ENCODE peak calls at places on chromosomes 5 and 9, in nine cellular contexts. M is HepG2, T is left ventricle myocardium inferior, W is tibial nerve, P is transverse colon, U is lower lobe of right lung, V is cardiac muscle cell, Z is SK-N-SH, R is astrocyte. C is an unnamed sample. For H3K4me1, the result is how much of the 10 kb centered on the place peaks cover.

GRCh38 chr9:130453487-130453886 is 8.7 kb downstream of the ASS1 start:
- DNase-seq in M (peak), V (peak), W (no peak), P (peak), T (peak), U (no peak), Z (peak), R (peak), C (no peak)

GRCh38 chr5:38719916-38720315 is 125.9 kb upstream of the OSMR start:
- DNase-seq in W (no peak), M (no peak), V (peak), U (no peak), T (no peak), Z (no peak), P (no peak), R (peak), C (no peak)

GRCh38 chr5:112824197-112824596 is 36.9 kb upstream of the SRP19 start:
- DNase-seq in R (no peak), Z (no peak), U (no peak), T (no peak), W (no peak), P (no peak), V (no peak), M (no peak), C (no peak)

GRCh38 chr9:91036826-91037510 is 235.3 kb downstream of the SYK start:
- DNase-seq in U (peak), V (peak), P (peak), R (peak), W (peak), M (peak), Z (peak), T (peak), C (peak)

GRCh38 chr9:36949470-36949869 is 84.6 kb downstream of the PAX5 start:
- DNase-seq in M (no peak), Z (no peak), P (no peak), W (no peak), T (no peak), R (no peak), U (no peak), V (no peak), C (no peak)

GRCh38 chr9:134025606-134026541 is 593 bp downstream of the BRD3OS start:
- DNase-seq in M (peak), R (peak), V (peak), U (peak), T (peak), Z (peak), P (peak), W (no peak), C (peak)

GRCh38 chr5:121979691-121980090 is 17.9 kb downstream of the SRFBP1 start:
- DNase-seq in M (no peak), Z (no peak), R (no peak), T (no peak), V (no peak), W (no peak), U (no peak), P (no peak), C (no peak)

GRCh38 chr5:172548981-172549707 is 91.9 kb upstream of the NEURL1B start:
- DNase-seq in T (no peak), Z (no peak), R (no peak), V (no peak), M (no peak), P (no peak), W (no peak), U (no peak), C (no peak)

GRCh38 chr5:152622628-152623027 is 217.5 kb upstream of the NMUR2 start:
- DNase-seq in M (no peak), P (no peak), U (no peak), W (no peak), R (no peak), Z (no peak), V (no peak), T (peak), C (no peak)

GRCh38 chr9:36471359-36471758 is 71.3 kb upstream of the RNF38 start:
- DNase-seq in R (no peak), U (no peak), M (no peak), T (no peak), P (no peak), W (no peak), Z (no peak), V (no peak), C (no peak)

GRCh38 chr9:99015890-99016289 is 72.2 kb downstream of the COL15A1 start:
- DNase-seq in P (no peak), W (no peak), T (no peak), V (no peak), R (no peak), M (no peak), Z (no peak), U (no peak), C (no peak)

GRCh38 chr9:122226142-122226757 is 2.5 kb downstream of the LHX6 start:
- DNase-seq in T (no peak), R (no peak), W (no peak), U (no peak), P (no peak), M (no peak), Z (peak), V (no peak), C (no peak)

GRCh38 chr5:132822650-132823480 is 7.6 kb downstream of the SHROOM1 start:
- DNase-seq in U (peak), M (no peak), T (no peak), V (peak), R (peak), P (no peak), Z (no peak), W (no peak), C (no peak)

GRCh38 chr9:110703669-110704068 is 35.1 kb downstream of the MUSK start:
- DNase-seq in R (no peak), T (no peak), Z (no peak), U (no peak), V (no peak), M (no peak), P (no peak), W (no peak), C (no peak)

GRCh38 chr5:170248635-170249227 is 15.9 kb downstream of the C5orf58 start:
- DNase-seq in V (no peak), Z (no peak), T (no peak), W (no peak), U (no peak), R (no peak), P (no peak), M (no peak), C (no peak)

GRCh38 chr9:114559830-114560520 is 27.6 kb upstream of the ATP6V1G1 start:
- DNase-seq in U (no peak), P (no peak), V (no peak), Z (no peak), M (peak), R (no peak), T (no peak), W (no peak), C (no peak)

GRCh38 chr9:112334319-112334828 is 955 bp upstream of the PTBP3 start:
- DNase-seq in T (no peak), U (no peak), V (no peak), M (peak), Z (no peak), R (peak), P (peak), W (no peak), C (no peak)

GRCh38 chr5:157303667-157304327 is 37.9 kb downstream of the CYFIP2 start:
- DNase-seq in V (no peak), P (no peak), U (no peak), W (no peak), Z (no peak), T (peak), R (no peak), M (no peak), C (peak)

GRCh38 chr9:16315720-16316119 is 554.8 kb downstream of the BNC2 start:
- DNase-seq in W (no peak), T (no peak), M (no peak), P (no peak), V (peak), U (no peak), R (peak), Z (no peak), C (no peak)

GRCh38 chr9:84054341-84055010 is 73.9 kb downstream of the RMI1 start:
- DNase-seq in R (no peak), M (peak), W (no peak), Z (no peak), P (no peak), U (no peak), T (no peak), V (no peak), C (no peak)

GRCh38 chr9:117860849-117861248 is 156.6 kb downstream of the TLR4 start:
- DNase-seq in R (no peak), U (no peak), Z (no peak), V (no peak), P (no peak), W (no peak), M (no peak), T (no peak), C (no peak)

GRCh38 chr5:176545388-176545736 is 3.8 kb upstream of the CDHR2 start:
- DNase-seq in M (no peak), T (no peak), W (no peak), U (no peak), V (no peak), R (no peak), Z (no peak), P (no peak), C (no peak)

GRCh38 chr9:123375725-123376132 is 19.7 kb downstream of the CRB2 start:
- DNase-seq in Z (no peak), V (peak), U (no peak), M (peak), T (no peak), W (no peak), R (peak), P (peak), C (no peak)

GRCh38 chr9:69155341-69156030 is 18.6 kb upstream of the TJP2 start:
- DNase-seq in W (no peak), T (no peak), Z (no peak), M (no peak), V (no peak), R (no peak), P (no peak), U (no peak), C (no peak)

GRCh38 chr5:80103375-80103774 is 68.2 kb downstream of the THBS4 start:
- DNase-seq in Z (no peak), U (no peak), V (no peak), W (no peak), P (no peak), T (no peak), R (no peak), M (no peak), C (no peak)

GRCh38 chr9:95336281-95336680 is 18.8 kb upstream of the FANCC start:
- DNase-seq in R (no peak), U (no peak), W (no peak), P (no peak), V (peak), T (no peak), Z (peak), M (peak), C (no peak)

GRCh38 chr9:19232117-19232829 is 1.8 kb downstream of the DENND4C start:
- DNase-seq in M (no peak), R (no peak), P (no peak), U (no peak), Z (no peak), T (no peak), W (no peak), V (no peak), C (no peak)

GRCh38 chr5:63860379-63860778 is 101.9 kb downstream of the HTR1A start:
- DNase-seq in V (no peak), P (no peak), W (no peak), Z (no peak), T (no peak), U (no peak), R (no peak), M (no peak), C (no peak)

GRCh38 chr9:137449931-137450537 is 8.9 kb upstream of the ENTPD8 start:
- DNase-seq in U (peak), Z (no peak), T (no peak), W (no peak), V (no peak), R (no peak), P (peak), M (no peak), C (no peak)

GRCh38 chr9:96050048-96050875 is 174.8 kb downstream of the ERCC6L2 start:
- DNase-seq in W (no peak), U (no peak), V (no peak), R (no peak), M (no peak), P (no peak), Z (no peak), T (no peak), C (no peak)

GRCh38 chr9:122374885-122375420 is 4.1 kb downstream of the PTGS1 start:
- DNase-seq in W (peak), R (peak), V (peak), M (no peak), Z (peak), P (peak), U (peak), T (peak), C (peak)

GRCh38 chr5:114789773-114790402 is 379.8 kb downstream of the TRIM36 start:
- DNase-seq in M (peak), V (peak), W (no peak), T (no peak), Z (peak), P (no peak), U (no peak), R (peak), C (no peak)

GRCh38 chr5:116487045-116487444 is 87.6 kb downstream of the SEMA6A start:
- DNase-seq in U (no peak), T (no peak), R (no peak), P (no peak), Z (no peak), V (no peak), W (no peak), M (no peak), C (no peak)

GRCh38 chr5:35780236-35780635 is 76.5 kb upstream of the IL7R start:
- DNase-seq in U (no peak), P (no peak), W (no peak), R (no peak), V (no peak), Z (no peak), T (no peak), M (no peak), C (no peak)

GRCh38 chr5:52043137-52043536 is 659.9 kb downstream of the ISL1 start:
- DNase-seq in U (no peak), Z (no peak), M (no peak), P (no peak), R (no peak), W (no peak), T (no peak), V (no peak), C (no peak)

GRCh38 chr5:168766038-168766700 is 187.0 kb upstream of the PANK3 start:
- DNase-seq in U (no peak), W (no peak), T (no peak), P (no peak), V (no peak), Z (no peak), R (no peak), M (no peak), C (no peak)

GRCh38 chr5:154756871-154757646 is 1.9 kb downstream of the LARP1 start:
- DNase-seq in U (peak), Z (peak), R (no peak), V (peak), W (peak), T (peak), M (no peak), P (peak), C (peak)

GRCh38 chr5:171433952-171434676 is 14.7 kb downstream of the FGF18 start:
- DNase-seq in R (no peak), U (peak), P (no peak), T (no peak), Z (no peak), M (no peak), V (no peak), W (no peak), C (no peak)

GRCh38 chr5:66989286-66989685 is 207.3 kb downstream of the CD180 start:
- DNase-seq in T (no peak), W (no peak), M (peak), U (no peak), R (peak), Z (no peak), P (no peak), V (peak), C (no peak)

GRCh38 chr5:100518377-100518776 is 16.8 kb upstream of the FAM174A start:
- DNase-seq in U (no peak), R (no peak), P (no peak), V (no peak), M (no peak), T (no peak), W (no peak), Z (no peak), C (no peak)

GRCh38 chr5:100519075-100519474 is 16.1 kb upstream of the FAM174A start:
- DNase-seq in V (no peak), Z (no peak), P (no peak), R (no peak), U (no peak), T (no peak), W (no peak), M (no peak), C (no peak)

GRCh38 chr5:100516285-100516684 is 18.9 kb upstream of the FAM174A start:
- DNase-seq in M (no peak), U (no peak), W (no peak), R (no peak), P (no peak), V (no peak), T (no peak), Z (no peak), C (no peak)

GRCh38 chr5:100517301-100517974 is 17.7 kb upstream of the FAM174A start:
- DNase-seq in W (no peak), U (peak), R (no peak), M (no peak), T (no peak), V (no peak), Z (no peak), P (peak), C (no peak)

GRCh38 chr5:100520348-100520747 is 14.8 kb upstream of the FAM174A start:
- DNase-seq in M (no peak), V (no peak), T (no peak), Z (no peak), R (no peak), U (no peak), W (no peak), P (no peak), C (no peak)
- TF ChIP-seq CTCF in M (peak), V (no peak), T (no peak), Z (peak), R (no peak), U (no peak), W (no peak), P (no peak), C (no peak)

GRCh38 chr5:81850932-81851331 is 100.0 kb upstream of the SSBP2 start:
- DNase-seq in V (no peak), M (no peak), R (no peak), P (no peak), U (no peak), W (no peak), T (no peak), Z (no peak), C (no peak)
- H3K4me1 ChIP-seq in V (half or more), M (under half), R (under half), P (under half), U (under half), W (under half), T (half or more), Z (half or more), C (half or more)

GRCh38 chr5:145697251-145698016 is 137.7 kb downstream of the PRELID2 start:
- DNase-seq in R (peak), U (no peak), W (no peak), T (no peak), P (peak), M (peak), Z (peak), V (peak), C (no peak)
- TF ChIP-seq CTCF in R (peak), U (peak), W (peak), T (peak), P (peak), M (peak), Z (peak), V (peak), C (peak)

GRCh38 chr5:150641006-150641570 is 628 bp downstream of the SYNPO start:
- DNase-seq in T (peak), W (no peak), V (peak), M (peak), U (no peak), Z (no peak), P (no peak), R (peak), C (peak)

GRCh38 chr5:150638488-150639316 is 1.8 kb upstream of the SYNPO start:
- DNase-seq in R (no peak), T (no peak), M (no peak), U (no peak), V (no peak), P (no peak), Z (no peak), W (no peak), C (no peak)

GRCh38 chr5:150639317-150639738 is 1.1 kb upstream of the SYNPO start:
- DNase-seq in R (no peak), M (no peak), T (no peak), P (no peak), W (no peak), U (no peak), Z (no peak), V (no peak), C (no peak)

GRCh38 chr5:150640311-150641005 is at the start of gene SYNPO:
- DNase-seq in V (peak), P (no peak), R (peak), W (peak), T (peak), Z (peak), U (no peak), M (peak), C (peak)

DNA sequence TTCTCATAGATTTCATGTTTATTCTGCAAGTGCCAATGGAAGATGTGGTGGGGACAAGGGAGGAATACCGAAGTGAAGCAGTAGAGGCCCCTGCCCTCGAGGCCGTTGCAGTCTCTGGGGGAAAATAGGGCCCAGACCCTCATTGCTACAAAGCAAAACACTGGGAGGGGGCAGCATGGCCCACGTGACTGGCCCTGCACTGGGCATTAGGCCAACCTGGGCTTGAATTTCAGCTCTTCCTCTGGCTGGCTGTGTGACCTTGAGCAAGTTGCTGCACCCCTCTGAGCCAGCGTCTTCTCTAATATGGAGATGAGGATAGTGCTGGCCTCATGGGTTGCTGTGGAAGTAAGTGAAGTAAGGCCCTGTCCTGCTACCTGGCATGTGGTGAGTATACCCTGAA is 709 bp upstream of the SYNPO start:
- DNase-seq in Z (no peak), M (no peak), V (peak), W (no peak), U (no peak), P (no peak), R (no peak), T (no peak), C (no peak)
- H3K4me1 ChIP-seq in Z (half or more), M (half or more), V (under half), W (under half), U (half or more), P (under half), R (half or more), T (half or more), C (half or more)

GRCh38 chr5:53438486-53439472 is 41.6 kb upstream of the FST start:
- DNase-seq in U (no peak), W (no peak), P (no peak), T (no peak), V (peak), R (peak), M (no peak), Z (no peak), C (no peak)
- TF ChIP-seq CTCF in U (no peak), W (no peak), P (no peak), T (no peak), V (no peak), R (no peak), M (no peak), Z (peak), C (no peak)

GRCh38 chr5:59764361-59764760 is 129.2 kb downstream of the PDE4D start:
- DNase-seq in V (no peak), T (no peak), M (no peak), Z (no peak), W (no peak), R (no peak), U (no peak), P (no peak), C (no peak)
- H3K4me1 ChIP-seq in V (under half), T (under half), M (under half), Z (under half), W (under half), R (under half), U (under half), P (under half), C (under half)

C was measured in psoas muscle.